ENCODE peak calls at places on chromosomes 7 and 10, in six cellular contexts. J is body of pancreas; W is hepatocyte; U is GM23338; I is CD8-positive, alpha-beta T cell; R is SJSA1. K is an unnamed sample. For H3K4me1, the result is how much of the 10 kb centered on the place peaks cover.

GRCh38 chr10:102644066-102644645 is at the start of gene TRIM8:
- DNase-seq in J (peak), W (peak), U (peak), I (peak), R (peak), K (no peak)

GRCh38 chr7:26549281-26549943 is 257.8 kb downstream of the SNX10 start:
- DNase-seq in J (peak), W (no peak), U (no peak), I (no peak), R (no peak), K (no peak)

GRCh38 chr7:22325671-22326070 is 31.3 kb downstream of the RAPGEF5 start:
- DNase-seq in J (no peak), W (no peak), U (no peak), I (no peak), R (no peak), K (no peak)

GRCh38 chr10:44278669-44279337 is 106.1 kb downstream of the CXCL12 start:
- DNase-seq in J (no peak), W (no peak), U (no peak), I (no peak), R (no peak), K (peak)

GRCh38 chr7:20218261-20218660 is 1.1 kb upstream of the MACC1 start:
- DNase-seq in J (no peak), W (no peak), U (peak), I (no peak), R (no peak), K (no peak)

GRCh38 chr7:47792521-47793121 is 155.6 kb downstream of the PKD1L1 start:
- DNase-seq in J (no peak), W (no peak), U (peak), I (no peak), R (peak), K (no peak)

GRCh38 chr7:37541810-37542443 is 93.3 kb upstream of the ELMO1 start:
- DNase-seq in J (no peak), W (no peak), U (no peak), I (no peak), R (no peak), K (no peak)

GRCh38 chr10:8061274-8062211 is 7.1 kb downstream of the GATA3 start:
- DNase-seq in J (no peak), W (no peak), U (peak), I (peak), R (no peak), K (no peak)

GRCh38 chr7:151428393-151429231 is 11.3 kb downstream of the CRYGN start:
- DNase-seq in J (no peak), W (peak), U (no peak), I (no peak), R (peak), K (no peak)

DNA sequence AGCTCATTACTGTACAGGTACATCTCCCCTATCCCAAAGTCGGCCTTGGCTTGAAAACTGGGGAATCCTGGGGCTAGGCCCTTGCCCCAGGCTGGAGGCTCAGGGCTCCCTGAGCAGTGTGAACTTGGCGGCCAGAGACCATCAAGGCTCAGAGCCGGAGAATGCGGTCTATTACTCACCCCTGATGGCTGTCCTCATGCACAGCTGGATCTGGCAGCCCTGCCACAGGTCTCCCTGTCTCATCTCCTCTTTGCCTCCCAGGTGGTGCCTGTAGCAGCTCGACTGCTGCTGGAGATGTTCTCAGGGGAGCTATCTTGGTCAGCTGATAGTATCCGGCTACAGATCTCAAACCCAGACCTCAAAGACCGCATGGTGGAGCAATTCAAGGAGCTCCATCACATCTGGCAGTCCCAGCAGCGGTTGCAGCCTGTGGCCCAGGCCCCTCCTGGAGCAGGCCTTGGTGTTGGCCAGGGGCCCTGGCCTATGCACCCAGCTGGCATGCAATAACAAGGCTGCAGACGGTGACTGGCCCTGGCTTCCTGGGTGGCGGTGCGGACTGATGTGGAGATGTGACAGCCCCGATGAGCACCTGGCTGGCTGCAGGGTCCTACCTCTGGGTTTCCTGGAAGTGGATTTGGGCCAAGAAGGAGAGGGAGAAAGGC is 10.7 kb downstream of the IRF5 start:
- DNase-seq in J (no peak), W (no peak), U (no peak), I (no peak), R (no peak), K (no peak)
- H3K4me1 ChIP-seq in J (under half), W (under half), U (under half), I (under half), R (under half), K (under half)

GRCh38 chr10:99525897-99526296 is 6.8 kb upstream of the NKX2-3 start:
- DNase-seq in J (no peak), W (no peak), U (no peak), I (no peak), R (no peak), K (no peak)

GRCh38 chr10:99524736-99525380 is 7.9 kb upstream of the NKX2-3 start:
- DNase-seq in J (no peak), W (no peak), U (peak), I (no peak), R (no peak), K (no peak)

GRCh38 chr10:99522511-99523250 is 10.1 kb upstream of the NKX2-3 start:
- DNase-seq in J (no peak), W (no peak), U (peak), I (no peak), R (no peak), K (no peak)

GRCh38 chr10:99523251-99523773 is 9.4 kb upstream of the NKX2-3 start:
- DNase-seq in J (no peak), W (no peak), U (peak), I (no peak), R (no peak), K (no peak)

DNA sequence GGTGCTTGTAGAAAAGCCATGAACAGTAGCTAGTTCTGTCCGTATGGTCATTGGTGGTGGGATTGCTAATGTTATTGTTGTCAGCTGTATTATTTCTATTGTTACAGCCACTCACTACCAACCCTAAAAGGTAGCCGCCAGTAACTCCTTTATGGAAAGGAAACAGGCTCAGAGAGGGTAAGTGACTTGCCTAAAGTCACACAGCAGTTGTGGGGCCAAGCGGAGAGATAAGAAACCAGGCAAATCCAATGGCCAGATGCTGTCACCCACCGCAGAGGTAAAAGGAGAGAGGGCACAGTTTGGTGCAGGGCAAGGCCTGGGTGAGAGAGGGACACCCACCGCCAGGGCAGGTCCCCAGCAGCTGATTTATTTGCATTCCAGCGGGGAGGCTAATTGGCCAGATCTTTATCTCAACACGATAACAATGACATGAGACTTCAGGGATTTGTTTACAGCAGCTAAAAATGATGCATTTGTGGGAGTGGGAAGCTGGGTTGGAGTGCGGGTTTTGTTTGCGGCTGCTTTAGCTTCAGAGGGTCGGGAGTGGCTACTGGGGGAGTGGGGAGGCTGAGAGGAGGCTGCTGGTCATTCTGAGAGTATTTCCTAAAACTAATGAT is 8.6 kb upstream of the NKX2-3 start:
- DNase-seq in J (no peak), W (no peak), U (peak), I (no peak), R (no peak), K (no peak)
- H3K4me1 ChIP-seq in J (under half), W (under half), U (half or more), I (under half), R (under half), K (under half)

GRCh38 chr7:30474485-30474884 is 4.1 kb downstream of the NOD1 start:
- DNase-seq in J (no peak), W (no peak), U (no peak), I (no peak), R (no peak), K (no peak)

GRCh38 chr7:30473903-30474302 is 4.7 kb downstream of the NOD1 start:
- DNase-seq in J (no peak), W (no peak), U (no peak), I (no peak), R (no peak), K (no peak)

GRCh38 chr7:30473393-30473775 is 5.2 kb downstream of the NOD1 start:
- DNase-seq in J (no peak), W (no peak), U (no peak), I (no peak), R (no peak), K (no peak)

GRCh38 chr7:30472081-30472770 is 6.4 kb downstream of the NOD1 start:
- DNase-seq in J (no peak), W (no peak), U (no peak), I (no peak), R (no peak), K (no peak)

DNA sequence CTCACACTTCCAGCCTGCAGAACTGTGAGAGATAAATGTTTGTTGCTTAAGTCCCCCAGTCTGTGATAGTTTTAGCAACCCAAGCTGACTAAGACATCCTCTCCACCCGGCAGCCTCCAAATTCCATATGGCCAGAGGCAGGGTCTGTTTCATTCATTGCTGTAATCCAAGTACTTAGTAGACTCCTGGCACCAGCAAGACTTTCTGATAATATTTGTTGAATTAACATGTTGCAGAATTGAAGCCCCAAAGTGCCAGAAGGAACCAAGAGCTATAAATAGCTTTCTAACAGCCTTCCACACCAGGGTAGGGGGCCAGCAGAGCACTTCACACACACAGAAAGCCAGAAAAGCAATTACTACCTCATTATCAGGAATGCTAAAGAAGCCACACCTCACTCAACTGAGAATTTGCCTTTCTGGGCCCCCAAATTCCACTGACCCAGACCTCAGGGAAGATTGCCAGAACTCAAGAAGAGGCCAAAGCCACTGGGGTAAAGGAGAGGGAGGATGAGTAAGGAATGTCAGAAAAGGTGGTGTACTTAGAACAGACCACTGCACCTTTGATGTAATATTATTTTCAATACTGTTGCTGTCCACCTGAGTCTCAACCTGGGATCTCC is 5.7 kb downstream of the NOD1 start:
- DNase-seq in J (no peak), W (peak), U (no peak), I (no peak), R (no peak), K (no peak)
- H3K4me1 ChIP-seq in J (half or more), W (half or more), U (under half), I (under half), R (under half), K (half or more)

DNA sequence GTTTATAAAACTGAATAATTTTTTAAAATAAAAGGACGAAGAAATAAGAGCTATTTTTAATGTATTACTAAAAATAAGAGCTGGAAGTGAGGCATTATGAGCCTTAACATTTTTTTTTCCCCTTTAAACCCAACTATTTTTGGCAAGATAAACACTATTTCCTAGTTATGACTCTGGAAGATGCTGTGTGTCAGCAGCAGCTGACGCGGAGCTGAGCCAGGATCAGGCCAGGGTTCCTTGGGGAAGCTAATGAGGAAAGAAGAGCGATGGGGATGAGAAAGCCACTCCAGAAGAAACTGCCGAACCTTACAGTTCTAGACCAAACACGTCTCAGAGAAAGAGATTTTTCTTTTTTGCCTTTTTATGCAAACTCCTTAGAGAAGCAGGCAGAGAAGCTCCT is 85.9 kb downstream of the USP6NL start:
- DNase-seq in J (peak), W (no peak), U (no peak), I (no peak), R (no peak), K (peak)
- H3K4me1 ChIP-seq in J (under half), W (under half), U (under half), I (under half), R (under half), K (under half)

DNA sequence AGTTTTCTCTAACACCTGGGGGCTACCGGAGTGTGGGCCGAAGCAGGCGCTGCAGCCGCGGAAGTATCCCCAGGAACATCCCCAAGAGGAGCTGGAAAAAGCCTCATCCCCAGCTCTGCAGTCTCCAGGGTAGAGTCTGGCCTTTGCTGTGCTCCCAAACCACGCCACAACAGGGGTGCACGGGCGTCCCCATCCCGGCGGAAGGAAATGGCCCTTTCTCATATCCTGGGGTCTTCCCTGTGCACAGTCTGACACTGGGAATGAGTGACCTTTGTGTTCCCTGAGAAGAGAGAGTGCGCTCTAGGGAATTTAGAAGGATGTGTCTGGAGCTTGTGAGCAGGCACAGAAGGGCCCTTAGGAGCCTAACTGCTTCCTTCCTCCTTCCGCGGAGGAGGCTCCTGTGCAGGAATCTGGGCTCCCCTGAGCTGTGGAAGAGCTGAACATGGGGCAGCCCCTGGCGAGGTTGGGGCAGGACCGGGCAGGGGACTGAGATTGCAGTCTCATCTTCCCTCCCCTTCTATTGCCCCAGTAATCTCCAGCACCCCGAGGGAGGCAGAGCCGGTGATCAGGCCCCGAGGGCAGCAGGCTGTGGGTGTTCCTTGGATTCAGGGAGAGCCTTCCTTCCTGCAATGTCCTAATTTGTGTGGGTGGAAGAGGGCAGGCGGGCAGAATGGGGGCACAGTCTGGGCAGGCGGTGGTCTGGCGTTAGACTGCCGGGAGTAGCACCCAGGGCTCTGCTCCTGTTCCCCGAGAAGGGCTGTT is 1.3 kb downstream of the REPIN1 start:
- DNase-seq in J (no peak), W (no peak), U (no peak), I (no peak), R (no peak), K (no peak)
- H3K4me1 ChIP-seq in J (half or more), W (under half), U (under half), I (under half), R (under half), K (under half)

DNA sequence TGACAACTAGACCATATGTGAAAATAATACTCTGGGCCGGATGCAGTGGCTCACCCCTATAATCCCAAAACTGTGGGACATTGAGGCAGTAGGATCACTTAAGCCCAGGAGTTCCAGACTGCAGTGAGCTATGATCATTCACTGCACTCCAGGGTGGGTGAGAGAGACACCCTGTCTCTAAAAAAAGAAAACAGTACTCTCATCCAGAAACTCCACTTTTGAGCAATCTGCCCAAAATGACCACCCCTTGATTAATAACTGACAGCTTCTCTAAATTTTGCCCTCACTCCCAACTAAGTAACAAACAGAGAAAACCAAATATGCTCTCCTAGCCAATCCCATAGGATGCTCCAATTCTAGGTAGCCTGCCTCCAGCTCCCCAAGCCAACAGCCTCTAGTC is 62.5 kb upstream of the AKR1E2 start:
- DNase-seq in J (no peak), W (no peak), U (no peak), I (no peak), R (no peak), K (no peak)
- H3K4me1 ChIP-seq in J (under half), W (under half), U (under half), I (under half), R (under half), K (under half)

DNA sequence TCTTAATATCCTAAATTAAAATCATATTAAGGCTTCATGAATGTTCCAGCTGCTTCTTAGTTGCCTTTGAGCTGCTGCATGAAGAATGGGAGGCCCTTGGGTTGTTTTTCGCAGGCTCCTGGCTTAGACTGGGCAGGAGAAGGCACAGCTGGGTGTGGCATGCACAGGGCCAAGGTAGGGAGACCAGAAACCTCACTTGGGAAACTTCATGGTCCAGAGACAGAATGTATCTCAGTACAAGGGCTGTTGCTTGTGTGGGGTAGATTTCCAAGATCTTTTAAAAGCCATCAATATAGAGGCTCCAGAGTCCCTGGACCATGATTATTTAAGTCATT is 49.9 kb downstream of the BUB3 start:
- DNase-seq in J (no peak), W (no peak), U (no peak), I (no peak), R (no peak), K (no peak)
- H3K4me1 ChIP-seq in J (under half), W (under half), U (under half), I (under half), R (under half), K (under half)

GRCh38 chr7:143287321-143287934 is 723 bp upstream of the CASP2 start:
- DNase-seq in J (no peak), W (no peak), U (no peak), I (no peak), R (no peak), K (no peak)
- H3K4me1 ChIP-seq in J (under half), W (under half), U (under half), I (under half), R (under half), K (under half)

GRCh38 chr10:69467928-69468770 is 16.9 kb downstream of the TSPAN15 start:
- DNase-seq in J (no peak), W (no peak), U (peak), I (no peak), R (no peak), K (no peak)
- H3K4me1 ChIP-seq in J (under half), W (under half), U (under half), I (under half), R (under half), K (under half)

GRCh38 chr7:7919449-7919945 is 49.1 kb upstream of the GLCCI1 start:
- DNase-seq in J (no peak), W (no peak), U (no peak), I (no peak), R (no peak), K (no peak)

GRCh38 chr7:7921830-7922229 is 46.8 kb upstream of the GLCCI1 start:
- DNase-seq in J (no peak), W (no peak), U (no peak), I (no peak), R (no peak), K (no peak)

GRCh38 chr7:7920481-7920880 is 48.1 kb upstream of the GLCCI1 start:
- DNase-seq in J (peak), W (no peak), U (peak), I (no peak), R (no peak), K (no peak)

GRCh38 chr7:7918736-7919448 is 49.7 kb upstream of the GLCCI1 start:
- DNase-seq in J (no peak), W (no peak), U (no peak), I (no peak), R (no peak), K (no peak)

DNA sequence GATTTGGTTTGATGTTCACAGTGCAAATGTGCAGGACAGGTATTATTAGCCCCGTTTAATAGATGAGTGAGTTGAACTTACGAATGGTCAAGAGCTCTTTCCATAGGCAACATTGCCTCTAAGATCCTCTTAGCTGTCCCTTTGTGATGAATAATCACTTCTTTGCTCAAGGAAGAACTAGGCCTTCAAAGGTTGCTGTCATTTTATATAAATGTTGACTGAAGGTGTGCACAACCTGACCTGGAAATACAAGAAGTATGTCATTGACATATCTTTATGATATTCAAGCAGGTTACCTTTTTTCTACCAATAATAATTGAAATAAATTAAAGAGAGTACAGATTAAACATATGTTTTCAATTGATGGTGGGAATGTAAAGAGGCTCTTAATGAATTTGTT is 48.5 kb upstream of the GLCCI1 start:
- DNase-seq in J (no peak), W (no peak), U (no peak), I (no peak), R (no peak), K (no peak)
- H3K4me1 ChIP-seq in J (under half), W (under half), U (half or more), I (under half), R (under half), K (under half)

K was measured in adrenal gland.